ENCODE peak calls at places on chromosomes 2 and 18, in four cellular contexts. A is KBM-7; P is activated CD4-positive, alpha-beta T cell treated with anti-CD3 and anti-CD28 coated beads for 1 hour; H is brain microvascular endothelial cell. M is an unnamed sample.
A peak's percentile ranks its signal among the peaks of the same experiment; 100 is the strongest.

GRCh38 chr2:189421644-189422043 is 19.6 kb upstream of the WDR75 start:
- DNase-seq in A (no peak), P (no peak), H (peak; percentile 88), M (peak; percentile 72)

GRCh38 chr2:8656160-8656641 is 25.7 kb upstream of the ID2 start:
- DNase-seq in A (no peak), P (no peak), H (no peak), M (no peak)

GRCh38 chr18:9804517-9805104 is 81.2 kb upstream of the TXNDC2 start:
- DNase-seq in A (no peak), P (no peak), H (no peak), M (no peak)

GRCh38 chr2:216371756-216372702 is at the start of gene MARCHF4:
- DNase-seq in A (peak; percentile 75), P (peak; percentile 50), H (peak; percentile 85), M (peak; percentile 52)

GRCh38 chr18:31609886-31610646 is 18.4 kb downstream of the TTR start:
- DNase-seq in A (no peak), P (no peak), H (no peak), M (no peak)

GRCh38 chr2:168156661-168157060 is 90.7 kb downstream of the STK39 start:
- DNase-seq in A (no peak), P (no peak), H (peak; percentile 60), M (no peak)

GRCh38 chr18:44725300-44726096 is 44.8 kb downstream of the SETBP1 start:
- DNase-seq in A (peak; percentile 37), P (peak; percentile 35), H (peak; percentile 72), M (no peak)

GRCh38 chr2:174247474-174248186 is 702 bp downstream of the OLA1 start:
- DNase-seq in A (peak; percentile 47), P (no peak), H (peak; percentile 5), M (no peak)

GRCh38 chr2:15306706-15307105 is 254.4 kb downstream of the NBAS start:
- DNase-seq in A (no peak), P (no peak), H (no peak), M (no peak)

GRCh38 chr2:139836769-139837168 is 1056.6 kb upstream of the NXPH2 start:
- DNase-seq in A (no peak), P (no peak), H (no peak), M (no peak)

GRCh38 chr18:50694147-50694546 is 125.7 kb downstream of the MRO start:
- DNase-seq in A (no peak), P (no peak), H (no peak), M (no peak)

GRCh38 chr2:63056309-63057065 is 5.9 kb downstream of the OTX1 start:
- DNase-seq in A (no peak), P (no peak), H (no peak), M (no peak)

GRCh38 chr2:131493199-131494018 is 1.2 kb upstream of the MZT2A start:
- DNase-seq in A (peak; percentile 16), P (no peak), H (peak; percentile 7), M (no peak)

GRCh38 chr2:27191107-27191829 is 20.6 kb upstream of the ATRAID start:
- DNase-seq in A (peak; percentile 68), P (no peak), H (peak; percentile 76), M (no peak)

GRCh38 chr2:239394346-239394945 is 6.4 kb downstream of the HDAC4 start:
- DNase-seq in A (no peak), P (no peak), H (no peak), M (no peak)

GRCh38 chr2:133721155-133721554 is 152.9 kb upstream of the NCKAP5 start:
- DNase-seq in A (no peak), P (no peak), H (no peak), M (no peak)

GRCh38 chr2:46657042-46657504 is 177.7 kb downstream of the TMEM247 start:
- DNase-seq in A (peak; percentile 60), P (no peak), H (no peak), M (no peak)

GRCh38 chr2:20048488-20049443 is 2.7 kb downstream of the LAPTM4A start:
- DNase-seq in A (no peak), P (no peak), H (no peak), M (no peak)

GRCh38 chr2:232353096-232353495 is 25.5 kb upstream of the ALPP start:
- DNase-seq in A (no peak), P (no peak), H (no peak), M (no peak)

GRCh38 chr2:172219201-172219600 is 116.5 kb upstream of the DLX2 start:
- DNase-seq in A (peak; percentile 44), P (no peak), H (no peak), M (no peak)

GRCh38 chr18:12403601-12404506 is 3.9 kb upstream of the PRELID3A start:
- DNase-seq in A (no peak), P (no peak), H (peak; percentile 88), M (peak; percentile 83)

GRCh38 chr2:196528486-196529223 is 110.9 kb upstream of the CCDC150 start:
- DNase-seq in A (no peak), P (no peak), H (no peak), M (no peak)

GRCh38 chr2:158024288-158024898 is 77.3 kb upstream of the UPP2 start:
- DNase-seq in A (peak; percentile 68), P (peak; percentile 25), H (peak; percentile 33), M (no peak)

GRCh38 chr2:233349005-233349998 is 5.0 kb upstream of the DGKD start:
- DNase-seq in A (peak; percentile 79), P (no peak), H (no peak), M (no peak)

GRCh38 chr2:147173798-147174197 is 671.0 kb upstream of the ACVR2A start:
- DNase-seq in A (no peak), P (no peak), H (no peak), M (no peak)

GRCh38 chr2:240465765-240466578 is 30.5 kb downstream of the GPC1 start:
- DNase-seq in A (no peak), P (no peak), H (no peak), M (no peak)

GRCh38 chr2:45083175-45083574 is 73.9 kb upstream of the SIX2 start:
- DNase-seq in A (peak; percentile 37), P (no peak), H (no peak), M (no peak)

GRCh38 chr2:12796617-12797016 is 79.9 kb downstream of the TRIB2 start:
- DNase-seq in A (no peak), P (no peak), H (no peak), M (no peak)

GRCh38 chr2:195694553-195694952 is 37.5 kb downstream of the SLC39A10 start:
- DNase-seq in A (no peak), P (no peak), H (no peak), M (no peak)

M was measured in non-pigmented ciliary epithelial cell.